ENCODE peak calls at places on chromosomes 3 and 15, in ten cellular contexts. X, W, R, P, L, D, I, V, Z and O are unnamed samples.

GRCh38 chr3:4474683-4475490 is 7.8 kb upstream of the SUMF1 start:
- DNase-seq in L (no peak), W (peak; percentile 9), I (peak; percentile 83), D (no peak), R (no peak), X (no peak), P (no peak), Z (peak; percentile 72), V (peak; percentile 26), O (no peak)

GRCh38 chr15:25727867-25728600 is 135.1 kb downstream of the ATP10A start:
- DNase-seq in V (no peak), Z (no peak), R (no peak), P (no peak), D (no peak), L (no peak), X (no peak), W (no peak), I (peak; percentile 61), O (no peak)

GRCh38 chr3:50337175-50337861 is 3.3 kb downstream of the RASSF1 start:
- DNase-seq in V (peak; percentile 100), Z (peak; percentile 100), W (peak; percentile 96), R (peak; percentile 94), D (peak; percentile 97), X (peak; percentile 95), L (peak; percentile 89), P (peak; percentile 95), I (peak; percentile 100), O (peak; percentile 99)

GRCh38 chr3:52606373-52607085 is 70.1 kb downstream of the UQCC5 start:
- DNase-seq in W (no peak), I (no peak), R (peak; percentile 78), V (no peak), X (peak; percentile 20), Z (peak; percentile 76), D (peak; percentile 1), P (no peak), L (no peak), O (no peak)

GRCh38 chr3:134656211-134656800 is 5.5 kb upstream of the KY start:
- DNase-seq in L (no peak), X (no peak), R (no peak), I (peak; percentile 62), Z (no peak), W (no peak), P (no peak), V (no peak), D (no peak), O (no peak)

GRCh38 chr3:146189519-146190173 is 28.7 kb upstream of the PLOD2 start:
- DNase-seq in P (peak; percentile 71), V (no peak), L (peak; percentile 11), X (peak; percentile 81), R (peak; percentile 23), W (no peak), I (no peak), Z (peak; percentile 27), D (no peak), O (peak; percentile 73)

GRCh38 chr15:59896652-59897051 is 107.5 kb upstream of the FOXB1 start:
- DNase-seq in I (no peak), W (no peak), V (no peak), L (no peak), Z (no peak), X (peak; percentile 56), R (no peak), D (no peak), P (no peak), O (no peak)

GRCh38 chr15:73954188-73955145 is 28.2 kb downstream of the LOXL1 start:
- DNase-seq in Z (no peak), P (no peak), D (no peak), L (no peak), R (no peak), I (no peak), W (no peak), X (no peak), V (no peak), O (no peak)

GRCh38 chr3:155704771-155705559 is 39.9 kb downstream of the PLCH1 start:
- DNase-seq in L (no peak), Z (peak; percentile 34), X (no peak), D (no peak), V (no peak), P (no peak), W (no peak), R (peak; percentile 15), I (no peak), O (no peak)

GRCh38 chr3:110881069-110881468 is 190.5 kb upstream of the NECTIN3 start:
- DNase-seq in Z (peak; percentile 85), L (no peak), P (peak; percentile 42), X (peak; percentile 66), I (no peak), D (no peak), V (peak; percentile 22), W (no peak), R (peak; percentile 67), O (no peak)

GRCh38 chr15:76575177-76576078 is 238.9 kb downstream of the ISL2 start:
- DNase-seq in X (no peak), W (no peak), V (no peak), D (no peak), L (no peak), R (no peak), P (peak; percentile 3), Z (no peak), I (no peak), O (no peak)

GRCh38 chr15:51097553-51098330 is 3.0 kb upstream of the TNFAIP8L3 start:
- DNase-seq in P (peak; percentile 50), L (no peak), I (no peak), R (no peak), Z (no peak), W (no peak), D (no peak), V (no peak), X (no peak), O (no peak)

GRCh38 chr15:43134157-43134637 is 811 bp downstream of the TMEM62 start:
- DNase-seq in I (no peak), Z (no peak), L (no peak), R (no peak), P (no peak), V (no peak), D (no peak), X (no peak), W (no peak), O (peak; percentile 20)

GRCh38 chr15:64452988-64453688 is 7.2 kb upstream of the ZNF609 start:
- DNase-seq in L (no peak), R (no peak), X (peak; percentile 77), W (no peak), I (no peak), V (peak; percentile 52), Z (peak; percentile 67), P (no peak), D (no peak), O (no peak)

GRCh38 chr3:128683957-128684356 is 33.3 kb upstream of the RPN1 start:
- DNase-seq in P (no peak), L (no peak), Z (no peak), W (no peak), V (no peak), X (no peak), R (no peak), I (no peak), D (no peak), O (no peak)

GRCh38 chr3:68306571-68306970 is 625.8 kb downstream of the TAFA4 start:
- DNase-seq in D (no peak), P (peak; percentile 3), R (no peak), L (peak; percentile 8), W (no peak), X (no peak), Z (no peak), I (no peak), V (no peak), O (peak; percentile 39)

GRCh38 chr15:50127255-50127777 is 8.3 kb upstream of the ATP8B4 start:
- DNase-seq in V (no peak), R (no peak), X (no peak), Z (no peak), P (no peak), I (no peak), W (no peak), L (no peak), D (no peak), O (no peak)

GRCh38 chr3:46491089-46492070 is 6.4 kb upstream of the RTP3 start:
- DNase-seq in R (no peak), I (peak; percentile 22), V (no peak), X (no peak), L (no peak), P (no peak), D (no peak), W (no peak), Z (peak; percentile 82), O (no peak)

GRCh38 chr15:34049096-34049495 is 10.1 kb upstream of the AVEN start:
- DNase-seq in P (no peak), D (no peak), R (no peak), L (no peak), I (no peak), V (no peak), W (no peak), X (no peak), Z (no peak), O (peak; percentile 30)